ENCODE peak calls at places on chromosome 7, in six cellular contexts. One of them, this sample, is unnamed.

GRCh38 chr7:100493476-100494264 is 9.9 kb downstream of the NYAP1 start:
- DNase-seq in HepG2: peak; percentile 33
- DNase-seq in A549: no peak
- DNase-seq in body of pancreas: peak; percentile 42
- DNase-seq in HCT116: no peak
- DNase-seq in IMR-90: no peak
- DNase-seq in this sample: peak; percentile 81

GRCh38 chr7:2689951-2690705 is 2.1 kb downstream of the AMZ1 start:
- DNase-seq in HepG2: no peak
- DNase-seq in A549: no peak
- DNase-seq in HCT116: no peak
- DNase-seq in IMR-90: peak; percentile 53
- DNase-seq in body of pancreas: no peak
- DNase-seq in this sample: no peak

GRCh38 chr7:142784096-142784495 is 13.3 kb downstream of the PRSS2 start:
- DNase-seq in A549: no peak
- DNase-seq in body of pancreas: no peak
- DNase-seq in HepG2: no peak
- DNase-seq in IMR-90: no peak
- DNase-seq in HCT116: no peak
- DNase-seq in this sample: no peak

GRCh38 chr7:92335574-92335973 is 89.8 kb downstream of the ANKIB1 start:
- DNase-seq in HCT116: no peak
- DNase-seq in HepG2: no peak
- DNase-seq in A549: no peak
- DNase-seq in IMR-90: no peak
- DNase-seq in body of pancreas: no peak
- DNase-seq in this sample: no peak

GRCh38 chr7:12794722-12795302 is 107.4 kb downstream of the ARL4A start:
- DNase-seq in HepG2: no peak
- DNase-seq in IMR-90: no peak
- DNase-seq in HCT116: no peak
- DNase-seq in body of pancreas: no peak
- DNase-seq in A549: no peak
- DNase-seq in this sample: no peak

GRCh38 chr7:123687727-123688126 is 32.1 kb downstream of the LMOD2 start:
- DNase-seq in body of pancreas: no peak
- DNase-seq in IMR-90: no peak
- DNase-seq in HepG2: no peak
- DNase-seq in HCT116: no peak
- DNase-seq in A549: no peak
- DNase-seq in this sample: no peak

GRCh38 chr7:150631866-150632864 is at the start of gene GIMAP6:
- DNase-seq in HepG2: no peak
- DNase-seq in body of pancreas: peak; percentile 21
- DNase-seq in HCT116: no peak
- DNase-seq in IMR-90: no peak
- DNase-seq in A549: no peak
- DNase-seq in this sample: no peak

GRCh38 chr7:33054261-33054964 is 8.2 kb downstream of the NT5C3A start:
- DNase-seq in body of pancreas: no peak
- DNase-seq in HepG2: no peak
- DNase-seq in A549: no peak
- DNase-seq in IMR-90: peak; percentile 39
- DNase-seq in HCT116: no peak
- DNase-seq in this sample: no peak

GRCh38 chr7:102287465-102288146 is 938 bp downstream of the SH2B2 start:
- DNase-seq in HepG2: no peak
- DNase-seq in body of pancreas: peak; percentile 41
- DNase-seq in A549: no peak
- DNase-seq in IMR-90: no peak
- DNase-seq in HCT116: no peak
- DNase-seq in this sample: peak; percentile 36

DNA sequence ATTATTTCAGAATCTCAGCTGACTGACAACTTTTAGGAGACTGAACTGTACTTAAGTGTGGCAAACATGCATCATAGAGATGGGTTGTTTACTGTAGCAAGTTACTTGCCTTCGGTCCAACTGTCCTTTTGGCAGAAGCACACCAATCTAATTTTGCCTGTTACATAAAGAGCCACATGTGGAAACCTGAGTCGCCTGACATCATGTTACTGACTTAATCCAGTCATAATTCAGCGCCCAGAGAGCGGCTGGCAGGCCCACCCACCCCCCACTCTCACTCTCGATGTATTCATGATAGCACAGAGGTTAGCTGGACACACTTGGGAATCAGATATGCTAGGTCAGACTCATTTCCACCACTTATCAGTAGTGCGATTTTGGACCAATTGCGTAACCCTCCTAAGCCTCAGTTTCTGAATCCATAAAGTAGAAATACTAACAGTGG is 57.3 kb upstream of the CAPZA2 start:
- DNase-seq in A549: no peak
- DNase-seq in HepG2: peak; percentile 70
- DNase-seq in IMR-90: peak; percentile 76
- DNase-seq in HCT116: no peak
- DNase-seq in body of pancreas: no peak
- DNase-seq in this sample: no peak
- TF ChIP-seq POLR2A in A549: no peak
- TF ChIP-seq POLR2A in HepG2: no peak
- TF ChIP-seq POLR2A in IMR-90: no peak
- TF ChIP-seq POLR2A in HCT116: no peak
- TF ChIP-seq POLR2A in body of pancreas: no peak
- TF ChIP-seq POLR2A in this sample: no peak

DNA sequence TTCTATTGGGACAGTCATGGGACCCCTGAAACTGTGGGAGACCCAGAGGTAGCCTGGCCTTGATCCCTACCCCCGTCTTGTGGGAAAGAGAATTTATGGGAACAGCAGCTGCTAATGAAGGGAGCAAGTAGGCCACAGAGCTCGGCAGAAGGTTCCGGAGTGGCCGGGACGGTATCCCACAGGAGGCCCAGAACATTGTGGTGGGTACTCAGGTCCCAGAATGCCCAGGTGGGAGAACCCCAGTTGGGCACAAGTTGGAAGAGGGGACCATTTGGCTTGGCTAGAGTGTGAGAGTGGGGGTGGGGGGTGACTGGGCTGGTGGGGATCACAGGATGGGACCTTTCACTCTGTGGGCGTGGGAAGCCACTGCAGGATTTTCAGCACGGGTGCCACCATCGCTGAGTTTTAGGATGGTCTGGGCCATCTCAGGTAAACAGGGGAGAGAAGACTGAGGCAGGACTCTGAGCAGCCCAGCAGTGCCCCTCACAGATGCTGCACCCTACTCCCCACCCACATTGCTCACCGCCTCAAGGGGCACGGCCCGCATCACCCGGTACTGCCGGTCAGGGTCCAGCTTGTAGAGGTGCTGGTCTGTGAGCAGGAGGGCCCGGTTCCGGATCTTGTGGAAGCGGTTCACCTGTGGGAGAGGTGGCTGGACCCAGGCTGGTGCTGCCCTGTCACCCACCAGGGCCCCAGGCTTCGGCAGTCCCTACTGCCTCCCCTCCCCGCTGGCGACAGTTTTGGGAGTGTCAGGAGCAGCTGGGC is 15.1 kb downstream of the MYO1G start:
- DNase-seq in A549: no peak
- DNase-seq in HCT116: no peak
- DNase-seq in body of pancreas: no peak
- DNase-seq in IMR-90: no peak
- DNase-seq in HepG2: no peak
- DNase-seq in this sample: no peak
- TF ChIP-seq POLR2A in A549: no peak
- TF ChIP-seq POLR2A in HCT116: no peak
- TF ChIP-seq POLR2A in body of pancreas: no peak
- TF ChIP-seq POLR2A in IMR-90: no peak
- TF ChIP-seq POLR2A in HepG2: no peak
- TF ChIP-seq POLR2A in this sample: no peak

GRCh38 chr7:108920490-108920889 is 350.8 kb downstream of the DNAJB9 start:
- DNase-seq in body of pancreas: no peak
- DNase-seq in HepG2: no peak
- DNase-seq in IMR-90: no peak
- DNase-seq in A549: no peak
- DNase-seq in HCT116: no peak
- DNase-seq in this sample: no peak
- TF ChIP-seq POLR2A in body of pancreas: no peak
- TF ChIP-seq POLR2A in HepG2: no peak
- TF ChIP-seq POLR2A in IMR-90: no peak
- TF ChIP-seq POLR2A in A549: no peak
- TF ChIP-seq POLR2A in HCT116: no peak
- TF ChIP-seq POLR2A in this sample: no peak

GRCh38 chr7:106062006-106062405 is 50.1 kb downstream of the SYPL1 start:
- DNase-seq in A549: no peak
- DNase-seq in HepG2: no peak
- DNase-seq in body of pancreas: no peak
- DNase-seq in IMR-90: no peak
- DNase-seq in HCT116: no peak
- DNase-seq in this sample: no peak
- TF ChIP-seq POLR2A in A549: no peak
- TF ChIP-seq POLR2A in HepG2: no peak
- TF ChIP-seq POLR2A in body of pancreas: no peak
- TF ChIP-seq POLR2A in IMR-90: no peak
- TF ChIP-seq POLR2A in HCT116: no peak
- TF ChIP-seq POLR2A in this sample: no peak

DNA sequence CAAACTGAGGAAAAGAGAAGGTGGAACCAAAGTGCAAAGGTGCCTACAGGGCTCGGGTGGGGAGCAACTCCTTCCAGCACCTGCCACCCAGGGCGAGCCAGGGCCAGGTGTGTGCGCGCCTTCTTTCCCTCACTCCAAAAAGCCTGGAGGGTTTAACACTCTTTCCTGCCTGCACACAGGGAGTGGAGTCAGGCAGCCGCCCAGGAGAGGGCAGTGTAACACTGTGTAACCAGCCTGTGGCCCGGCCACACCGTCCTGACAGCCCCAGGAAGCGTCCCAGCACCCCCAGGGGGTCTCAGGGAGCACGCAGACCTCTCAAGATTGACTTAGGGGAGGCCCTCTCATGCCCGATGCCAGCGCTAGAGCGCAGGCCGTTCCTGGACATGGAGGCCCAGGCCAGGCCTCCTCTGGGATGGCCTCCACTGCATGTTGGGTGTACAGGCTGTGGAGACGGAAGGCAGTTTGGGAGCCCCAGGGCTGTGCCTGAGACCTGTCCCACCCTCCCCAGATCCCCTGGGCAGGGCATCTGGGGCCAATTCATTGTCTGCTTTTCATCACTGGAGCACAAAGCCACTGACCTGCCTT is 13.4 kb downstream of the BRI3 start:
- DNase-seq in HepG2: peak; percentile 35
- DNase-seq in HCT116: peak; percentile 41
- DNase-seq in IMR-90: peak; percentile 47
- DNase-seq in body of pancreas: peak; percentile 80
- DNase-seq in A549: peak; percentile 85
- DNase-seq in this sample: peak; percentile 43
- TF ChIP-seq POLR2A in HepG2: no peak
- TF ChIP-seq POLR2A in HCT116: no peak
- TF ChIP-seq POLR2A in IMR-90: peak; percentile 36
- TF ChIP-seq POLR2A in body of pancreas: no peak
- TF ChIP-seq POLR2A in A549: no peak
- TF ChIP-seq POLR2A in this sample: no peak

GRCh38 chr7:149422065-149422913 is 38.6 kb downstream of the ZNF777 start:
- DNase-seq in body of pancreas: peak; percentile 69
- DNase-seq in A549: peak; percentile 86
- DNase-seq in HepG2: peak; percentile 44
- DNase-seq in HCT116: peak; percentile 53
- DNase-seq in IMR-90: peak; percentile 53
- DNase-seq in this sample: peak; percentile 93
- TF ChIP-seq POLR2A in body of pancreas: peak; percentile 55
- TF ChIP-seq POLR2A in A549: peak; percentile 48
- TF ChIP-seq POLR2A in HepG2: peak; percentile 35
- TF ChIP-seq POLR2A in HCT116: no peak
- TF ChIP-seq POLR2A in IMR-90: no peak
- TF ChIP-seq POLR2A in this sample: no peak